ENCODE peak calls at places on chromosomes 7 and 10, in ten cellular contexts. Y, N, J, K, D, Q, X, G, M and H are unnamed samples. For H3K4me1, the result is how much of the 10 kb centered on the place peaks cover.

GRCh38 chr10:114401195-114401741 is 3.0 kb downstream of the AFAP1L2 start:
- DNase-seq in Y (peak), N (peak), J (peak), K (no peak), D (no peak), Q (no peak), X (no peak), G (no peak), M (no peak), H (no peak)

GRCh38 chr7:114973147-114973546 is 51.3 kb downstream of the MDFIC start:
- DNase-seq in Y (no peak), N (no peak), J (no peak), K (no peak), D (no peak), Q (no peak), X (no peak), G (no peak), M (no peak), H (peak)

GRCh38 chr10:124388823-124389612 is 29.7 kb downstream of the OAT start:
- DNase-seq in Y (peak), N (peak), J (peak), K (peak), D (peak), Q (peak), X (peak), G (peak), M (peak), H (peak)

GRCh38 chr7:134966691-134967090 is 19.6 kb upstream of the AGBL3 start:
- DNase-seq in Y (no peak), N (no peak), J (no peak), K (no peak), D (no peak), Q (no peak), X (no peak), G (no peak), M (no peak), H (no peak)

GRCh38 chr10:7789390-7789789 is 1.4 kb downstream of the ATP5F1C start:
- DNase-seq in Y (peak), N (peak), J (peak), K (no peak), D (no peak), Q (no peak), X (no peak), G (peak), M (no peak), H (no peak)

GRCh38 chr7:100044719-100045118 is 4.9 kb upstream of the ZSCAN21 start:
- DNase-seq in Y (peak), N (no peak), J (no peak), K (no peak), D (no peak), Q (peak), X (no peak), G (peak), M (no peak), H (no peak)

GRCh38 chr7:64308019-64308275 is 5.8 kb upstream of the ZNF736 start:
- DNase-seq in Y (no peak), N (no peak), J (no peak), K (no peak), D (no peak), Q (no peak), X (no peak), G (peak), M (no peak), H (peak)

GRCh38 chr10:80276335-80276734 is 13.1 kb downstream of the MAT1A start:
- DNase-seq in Y (no peak), N (no peak), J (no peak), K (peak), D (no peak), Q (no peak), X (no peak), G (no peak), M (no peak), H (no peak)

GRCh38 chr7:91556956-91557650 is 292.9 kb downstream of the FZD1 start:
- DNase-seq in Y (no peak), N (no peak), J (no peak), K (no peak), D (no peak), Q (peak), X (no peak), G (no peak), M (no peak), H (peak)

GRCh38 chr10:33559105-33559504 is 224.6 kb upstream of the NRP1 start:
- DNase-seq in Y (no peak), N (no peak), J (peak), K (no peak), D (no peak), Q (peak), X (no peak), G (no peak), M (no peak), H (no peak)

GRCh38 chr7:139741239-139741638 is 36.6 kb downstream of the HIPK2 start:
- DNase-seq in Y (no peak), N (no peak), J (no peak), K (no peak), D (no peak), Q (no peak), X (no peak), G (no peak), M (no peak), H (no peak)
- H3K4me1 ChIP-seq in Y (half or more), N (half or more), J (half or more), K (under half), D (under half), Q (half or more), X (half or more), G (under half), M (under half), H (under half)

GRCh38 chr10:15478950-15479349 is 107.9 kb upstream of the FAM171A1 start:
- DNase-seq in Y (no peak), N (no peak), J (no peak), K (no peak), D (no peak), Q (no peak), X (no peak), G (no peak), M (no peak), H (no peak)
- H3K27ac ChIP-seq in Y (no peak), N (no peak), J (no peak), K (no peak), D (no peak), Q (no peak), X (no peak), G (no peak), M (no peak), H (no peak)

GRCh38 chr7:127922661-127923060 is 108.6 kb downstream of the LRRC4 start:
- DNase-seq in Y (no peak), N (no peak), J (no peak), K (no peak), D (no peak), Q (no peak), X (no peak), G (no peak), M (no peak), H (no peak)
- H3K4me3 ChIP-seq in Y (no peak), N (no peak), J (no peak), K (no peak), D (no peak), Q (no peak), X (no peak), G (no peak), M (no peak), H (no peak)

GRCh38 chr10:6148251-6148691 is 54.5 kb upstream of the PFKFB3 start:
- DNase-seq in Y (peak), N (no peak), J (no peak), K (no peak), D (no peak), Q (no peak), X (no peak), G (peak), M (no peak), H (no peak)

GRCh38 chr10:6151087-6151977 is 51.4 kb upstream of the PFKFB3 start:
- DNase-seq in Y (peak), N (peak), J (peak), K (peak), D (peak), Q (peak), X (peak), G (peak), M (peak), H (no peak)

GRCh38 chr10:6146921-6147320 is 55.8 kb upstream of the PFKFB3 start:
- DNase-seq in Y (no peak), N (no peak), J (no peak), K (no peak), D (no peak), Q (no peak), X (no peak), G (no peak), M (no peak), H (no peak)

GRCh38 chr10:6145979-6146432 is 56.7 kb upstream of the PFKFB3 start:
- DNase-seq in Y (no peak), N (no peak), J (no peak), K (no peak), D (no peak), Q (no peak), X (no peak), G (no peak), M (no peak), H (no peak)

GRCh38 chr10:6148908-6149307 is 53.8 kb upstream of the PFKFB3 start:
- DNase-seq in Y (no peak), N (no peak), J (no peak), K (no peak), D (no peak), Q (no peak), X (no peak), G (no peak), M (no peak), H (no peak)
- H3K4me1 ChIP-seq in Y (under half), N (under half), J (under half), K (under half), D (under half), Q (under half), X (under half), G (under half), M (under half), H (under half)

GRCh38 chr10:111249925-111250324 is 173.1 kb downstream of the ADRA2A start:
- DNase-seq in Y (no peak), N (no peak), J (no peak), K (no peak), D (no peak), Q (no peak), X (no peak), G (peak), M (no peak), H (no peak)

GRCh38 chr10:111243126-111243525 is 166.3 kb downstream of the ADRA2A start:
- DNase-seq in Y (no peak), N (no peak), J (no peak), K (no peak), D (no peak), Q (no peak), X (no peak), G (no peak), M (no peak), H (no peak)

GRCh38 chr10:111247781-111248389 is 171.1 kb downstream of the ADRA2A start:
- DNase-seq in Y (no peak), N (no peak), J (no peak), K (no peak), D (no peak), Q (no peak), X (no peak), G (no peak), M (no peak), H (no peak)
- H3K27ac ChIP-seq in Y (no peak), N (no peak), J (no peak), K (no peak), D (no peak), Q (no peak), X (no peak), G (no peak), M (no peak), H (no peak)

DNA sequence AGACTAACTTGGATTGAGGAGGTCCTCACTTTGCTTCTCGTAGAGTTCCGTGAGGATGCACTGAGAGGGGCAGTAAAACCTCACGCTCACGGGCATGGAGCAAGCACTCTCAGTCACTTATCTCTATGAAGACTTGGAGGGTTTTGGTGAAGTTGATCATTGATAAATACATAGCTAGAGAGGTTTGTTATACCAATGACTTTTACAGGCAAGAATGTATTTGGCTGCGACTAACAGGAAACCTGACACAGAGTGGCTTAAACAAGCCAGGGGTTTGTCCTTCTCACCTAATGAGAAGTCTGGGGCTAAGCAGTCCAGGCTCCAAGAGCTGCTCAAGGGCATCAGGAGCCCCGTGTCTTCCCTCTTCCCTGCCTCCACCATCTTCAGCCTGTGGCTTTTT is 6.1 kb downstream of the BICC1 start:
- DNase-seq in Y (peak), N (no peak), J (no peak), K (no peak), D (no peak), Q (peak), X (no peak), G (no peak), M (no peak), H (no peak)
- H3K4me3 ChIP-seq in Y (no peak), N (no peak), J (no peak), K (no peak), D (no peak), Q (peak), X (no peak), G (no peak), M (no peak), H (no peak)

GRCh38 chr7:45131891-45132290 is 20.4 kb upstream of the TBRG4 start:
- DNase-seq in Y (no peak), N (no peak), J (no peak), K (no peak), D (no peak), Q (no peak), X (no peak), G (no peak), M (no peak), H (no peak)
- H3K4me1 ChIP-seq in Y (under half), N (under half), J (under half), K (under half), D (under half), Q (under half), X (under half), G (under half), M (under half), H (under half)

DNA sequence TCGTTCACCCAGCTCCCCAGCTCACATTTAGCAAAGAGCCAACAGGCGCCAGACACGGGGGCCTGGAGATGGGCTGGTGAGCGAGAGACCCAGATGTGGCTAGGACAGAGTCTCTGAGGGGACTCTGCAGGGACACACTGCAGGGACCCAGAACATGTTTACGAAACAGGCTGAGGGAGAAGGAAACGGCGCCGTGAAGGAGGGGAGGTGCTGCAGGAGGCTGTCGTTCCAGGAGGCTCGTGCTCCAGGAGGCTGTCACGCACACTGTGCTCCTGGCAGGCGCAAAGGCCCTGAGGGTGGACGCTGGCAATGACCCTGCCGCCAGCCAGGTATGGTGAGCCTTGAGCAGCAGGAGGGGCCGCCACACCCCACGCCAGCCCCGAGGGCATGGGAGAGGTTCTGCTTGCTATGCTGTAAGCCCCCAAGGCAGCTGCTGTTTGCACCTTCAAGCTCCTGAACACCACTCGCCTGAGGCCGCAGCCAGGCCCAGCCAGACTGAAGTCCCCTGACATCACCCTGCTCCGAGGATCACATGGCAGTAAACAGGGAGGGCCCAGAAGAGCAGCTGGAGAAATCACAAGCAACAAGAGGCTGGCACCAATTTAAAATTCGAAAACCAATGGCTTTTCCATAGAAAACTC is 27.3 kb downstream of the ADAP1 start:
- DNase-seq in Y (peak), N (peak), J (peak), K (no peak), D (no peak), Q (no peak), X (peak), G (peak), M (no peak), H (peak)
- H3K27ac ChIP-seq in Y (no peak), N (no peak), J (no peak), K (no peak), D (no peak), Q (no peak), X (no peak), G (peak), M (no peak), H (no peak)

DNA sequence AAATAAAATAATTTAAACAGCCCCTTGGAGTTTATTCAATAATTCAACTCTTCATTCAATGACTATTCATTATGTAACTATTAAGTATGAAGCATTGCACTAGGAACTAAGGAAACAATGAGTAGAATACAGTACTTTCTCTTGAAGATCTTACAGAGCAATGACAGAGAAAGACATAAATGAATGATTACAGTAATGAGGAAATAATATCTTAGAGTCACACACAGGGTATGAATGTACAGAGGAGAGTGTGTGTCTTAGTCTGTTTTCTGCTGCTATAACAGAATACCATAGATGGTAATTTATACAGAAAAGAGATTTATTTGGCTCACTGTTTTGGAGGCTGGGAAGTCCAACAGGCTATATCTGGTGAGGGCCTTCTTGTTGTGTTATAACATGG is 120.5 kb upstream of the NRBF2 start:
- DNase-seq in Y (no peak), N (no peak), J (no peak), K (no peak), D (no peak), Q (no peak), X (no peak), G (no peak), M (no peak), H (no peak)
- H3K4me3 ChIP-seq in Y (no peak), N (no peak), J (no peak), K (no peak), D (no peak), Q (no peak), X (no peak), G (no peak), M (no peak), H (no peak)

DNA sequence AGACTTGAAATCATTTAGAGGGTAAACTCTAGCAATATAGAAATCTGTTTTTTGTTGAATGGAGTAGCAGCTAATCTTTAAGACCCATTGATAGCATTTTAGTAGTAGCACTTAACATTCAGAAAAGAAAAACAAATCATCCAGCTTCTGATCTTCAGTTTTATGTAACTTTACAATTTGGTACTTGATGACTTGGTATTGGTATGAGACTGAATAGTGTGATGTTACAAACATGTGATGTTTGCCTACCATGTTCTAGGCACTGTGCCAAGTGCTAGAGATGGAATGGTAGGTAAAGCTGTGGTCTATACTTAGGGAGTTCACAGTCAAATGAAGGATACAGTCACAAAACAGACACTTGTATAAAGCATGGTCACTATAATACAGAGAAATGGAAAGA is 21.3 kb downstream of the ZEB1 start:
- DNase-seq in Y (no peak), N (no peak), J (no peak), K (no peak), D (no peak), Q (no peak), X (no peak), G (no peak), M (no peak), H (no peak)
- H3K4me1 ChIP-seq in Y (under half), N (half or more), J (under half), K (under half), D (under half), Q (under half), X (under half), G (under half), M (under half), H (under half)